ENCODE peak calls at places on chromosomes 12 and 14, in seven cellular contexts. One of them, this sample, is unnamed.

GRCh38 chr14:68504861-68505260 is 288.0 kb downstream of the ZFP36L1 start:
- DNase-seq in fibroblast of pulmonary artery: no peak
- DNase-seq in mesothelial cell of epicardium: no peak
- DNase-seq in CD4-positive, alpha-beta T cell: no peak
- DNase-seq in heart left ventricle: no peak
- DNase-seq in epithelial cell of esophagus: no peak
- DNase-seq in GM12865: no peak
- DNase-seq in this sample: no peak

GRCh38 chr14:92160619-92161018 is 38.9 kb downstream of the CPSF2 start:
- DNase-seq in fibroblast of pulmonary artery: peak; percentile 90
- DNase-seq in mesothelial cell of epicardium: no peak
- DNase-seq in CD4-positive, alpha-beta T cell: no peak
- DNase-seq in heart left ventricle: no peak
- DNase-seq in epithelial cell of esophagus: peak; percentile 76
- DNase-seq in GM12865: no peak
- DNase-seq in this sample: no peak

GRCh38 chr14:59619071-59619470 is 42.5 kb upstream of the CCDC175 start:
- DNase-seq in fibroblast of pulmonary artery: no peak
- DNase-seq in mesothelial cell of epicardium: no peak
- DNase-seq in CD4-positive, alpha-beta T cell: no peak
- DNase-seq in heart left ventricle: no peak
- DNase-seq in epithelial cell of esophagus: peak; percentile 86
- DNase-seq in GM12865: no peak
- DNase-seq in this sample: no peak

GRCh38 chr12:128267651-128268347 is 829 bp downstream of the TMEM132C start:
- DNase-seq in fibroblast of pulmonary artery: no peak
- DNase-seq in mesothelial cell of epicardium: no peak
- DNase-seq in CD4-positive, alpha-beta T cell: no peak
- DNase-seq in heart left ventricle: no peak
- DNase-seq in epithelial cell of esophagus: no peak
- DNase-seq in GM12865: no peak
- DNase-seq in this sample: no peak

GRCh38 chr12:121033625-121034349 is 5.3 kb downstream of the OASL start:
- DNase-seq in fibroblast of pulmonary artery: no peak
- DNase-seq in mesothelial cell of epicardium: no peak
- DNase-seq in CD4-positive, alpha-beta T cell: peak; percentile 55
- DNase-seq in heart left ventricle: no peak
- DNase-seq in epithelial cell of esophagus: peak; percentile 90
- DNase-seq in GM12865: peak; percentile 45
- DNase-seq in this sample: no peak

GRCh38 chr14:59215353-59215752 is 26.9 kb downstream of the DAAM1 start:
- DNase-seq in fibroblast of pulmonary artery: peak; percentile 39
- DNase-seq in mesothelial cell of epicardium: no peak
- DNase-seq in CD4-positive, alpha-beta T cell: no peak
- DNase-seq in heart left ventricle: peak; percentile 74
- DNase-seq in epithelial cell of esophagus: no peak
- DNase-seq in GM12865: no peak
- DNase-seq in this sample: no peak

GRCh38 chr12:52245962-52246577 is 13.0 kb downstream of the KRT7 start:
- DNase-seq in fibroblast of pulmonary artery: no peak
- DNase-seq in mesothelial cell of epicardium: no peak
- DNase-seq in CD4-positive, alpha-beta T cell: no peak
- DNase-seq in heart left ventricle: no peak
- DNase-seq in epithelial cell of esophagus: no peak
- DNase-seq in GM12865: no peak
- DNase-seq in this sample: no peak

GRCh38 chr12:46562625-46563228 is 190.2 kb upstream of the SLC38A2 start:
- DNase-seq in fibroblast of pulmonary artery: peak; percentile 98
- DNase-seq in mesothelial cell of epicardium: no peak
- DNase-seq in CD4-positive, alpha-beta T cell: no peak
- DNase-seq in heart left ventricle: no peak
- DNase-seq in epithelial cell of esophagus: peak; percentile 95
- DNase-seq in GM12865: no peak
- DNase-seq in this sample: no peak

GRCh38 chr14:101738921-101739320 is 22.6 kb upstream of the PPP2R5C start:
- DNase-seq in fibroblast of pulmonary artery: no peak
- DNase-seq in mesothelial cell of epicardium: no peak
- DNase-seq in CD4-positive, alpha-beta T cell: no peak
- DNase-seq in heart left ventricle: no peak
- DNase-seq in epithelial cell of esophagus: no peak
- DNase-seq in GM12865: no peak
- DNase-seq in this sample: no peak

GRCh38 chr12:45235087-45236025 is 19.5 kb downstream of the ANO6 start:
- DNase-seq in fibroblast of pulmonary artery: peak; percentile 57
- DNase-seq in mesothelial cell of epicardium: no peak
- DNase-seq in CD4-positive, alpha-beta T cell: no peak
- DNase-seq in heart left ventricle: no peak
- DNase-seq in epithelial cell of esophagus: peak; percentile 94
- DNase-seq in GM12865: peak; percentile 51
- DNase-seq in this sample: no peak

GRCh38 chr14:60061371-60061770 is 30.4 kb upstream of the PCNX4 start:
- DNase-seq in fibroblast of pulmonary artery: peak; percentile 10
- DNase-seq in mesothelial cell of epicardium: no peak
- DNase-seq in CD4-positive, alpha-beta T cell: no peak
- DNase-seq in heart left ventricle: no peak
- DNase-seq in epithelial cell of esophagus: peak; percentile 44
- DNase-seq in GM12865: no peak
- DNase-seq in this sample: no peak

GRCh38 chr12:58915634-58916033 is 4.7 kb downstream of the LRIG3 start:
- DNase-seq in fibroblast of pulmonary artery: peak; percentile 58
- DNase-seq in mesothelial cell of epicardium: no peak
- DNase-seq in CD4-positive, alpha-beta T cell: no peak
- DNase-seq in heart left ventricle: peak; percentile 33
- DNase-seq in epithelial cell of esophagus: no peak
- DNase-seq in GM12865: no peak
- DNase-seq in this sample: no peak

GRCh38 chr12:68530965-68531364 is 79.7 kb upstream of the RAP1B start:
- DNase-seq in fibroblast of pulmonary artery: peak; percentile 82
- DNase-seq in mesothelial cell of epicardium: no peak
- DNase-seq in CD4-positive, alpha-beta T cell: no peak
- DNase-seq in heart left ventricle: peak; percentile 31
- DNase-seq in epithelial cell of esophagus: no peak
- DNase-seq in GM12865: no peak
- DNase-seq in this sample: no peak

GRCh38 chr12:106205208-106206069 is 42.4 kb downstream of the CKAP4 start:
- DNase-seq in fibroblast of pulmonary artery: no peak
- DNase-seq in mesothelial cell of epicardium: no peak
- DNase-seq in CD4-positive, alpha-beta T cell: no peak
- DNase-seq in heart left ventricle: peak; percentile 63
- DNase-seq in epithelial cell of esophagus: peak; percentile 43
- DNase-seq in GM12865: peak; percentile 8
- DNase-seq in this sample: no peak

GRCh38 chr12:122726056-122726558 is 4.5 kb downstream of the HCAR1 start:
- DNase-seq in fibroblast of pulmonary artery: no peak
- DNase-seq in mesothelial cell of epicardium: no peak
- DNase-seq in CD4-positive, alpha-beta T cell: no peak
- DNase-seq in heart left ventricle: no peak
- DNase-seq in epithelial cell of esophagus: peak; percentile 88
- DNase-seq in GM12865: peak; percentile 63
- DNase-seq in this sample: no peak

GRCh38 chr14:33588771-33589170 is 362.1 kb downstream of the EGLN3 start:
- DNase-seq in fibroblast of pulmonary artery: no peak
- DNase-seq in mesothelial cell of epicardium: no peak
- DNase-seq in CD4-positive, alpha-beta T cell: no peak
- DNase-seq in heart left ventricle: no peak
- DNase-seq in epithelial cell of esophagus: peak; percentile 61
- DNase-seq in GM12865: no peak
- DNase-seq in this sample: no peak

GRCh38 chr12:46187023-46187422 is 81.8 kb downstream of the SLC38A1 start:
- DNase-seq in fibroblast of pulmonary artery: peak; percentile 87
- DNase-seq in mesothelial cell of epicardium: no peak
- DNase-seq in CD4-positive, alpha-beta T cell: no peak
- DNase-seq in heart left ventricle: peak; percentile 38
- DNase-seq in epithelial cell of esophagus: peak; percentile 42
- DNase-seq in GM12865: no peak
- DNase-seq in this sample: no peak

GRCh38 chr12:45298721-45299120 is 82.8 kb downstream of the ANO6 start:
- DNase-seq in fibroblast of pulmonary artery: no peak
- DNase-seq in mesothelial cell of epicardium: no peak
- DNase-seq in CD4-positive, alpha-beta T cell: no peak
- DNase-seq in heart left ventricle: no peak
- DNase-seq in epithelial cell of esophagus: no peak
- DNase-seq in GM12865: no peak
- DNase-seq in this sample: no peak

GRCh38 chr14:63478024-63478423 is 65.2 kb downstream of the PPP2R5E start:
- DNase-seq in fibroblast of pulmonary artery: no peak
- DNase-seq in mesothelial cell of epicardium: no peak
- DNase-seq in CD4-positive, alpha-beta T cell: no peak
- DNase-seq in heart left ventricle: no peak
- DNase-seq in epithelial cell of esophagus: no peak
- DNase-seq in GM12865: peak; percentile 90
- DNase-seq in this sample: no peak

GRCh38 chr14:76203086-76204001 is 51.6 kb downstream of the GPATCH2L start:
- DNase-seq in fibroblast of pulmonary artery: peak; percentile 88
- DNase-seq in mesothelial cell of epicardium: no peak
- DNase-seq in CD4-positive, alpha-beta T cell: no peak
- DNase-seq in heart left ventricle: no peak
- DNase-seq in epithelial cell of esophagus: peak; percentile 97
- DNase-seq in GM12865: peak; percentile 88
- DNase-seq in this sample: no peak

GRCh38 chr14:51719970-51720369 is 68.3 kb downstream of the FRMD6 start:
- DNase-seq in fibroblast of pulmonary artery: no peak
- DNase-seq in mesothelial cell of epicardium: no peak
- DNase-seq in CD4-positive, alpha-beta T cell: no peak
- DNase-seq in heart left ventricle: no peak
- DNase-seq in epithelial cell of esophagus: no peak
- DNase-seq in GM12865: no peak
- DNase-seq in this sample: no peak

GRCh38 chr14:98984719-98985041 is 287.3 kb downstream of the BCL11B start:
- DNase-seq in fibroblast of pulmonary artery: no peak
- DNase-seq in mesothelial cell of epicardium: no peak
- DNase-seq in CD4-positive, alpha-beta T cell: peak; percentile 71
- DNase-seq in heart left ventricle: no peak
- DNase-seq in epithelial cell of esophagus: no peak
- DNase-seq in GM12865: no peak
- DNase-seq in this sample: no peak

GRCh38 chr14:32329146-32329545 is at the start of gene AKAP6:
- DNase-seq in fibroblast of pulmonary artery: no peak
- DNase-seq in mesothelial cell of epicardium: no peak
- DNase-seq in CD4-positive, alpha-beta T cell: no peak
- DNase-seq in heart left ventricle: no peak
- DNase-seq in epithelial cell of esophagus: no peak
- DNase-seq in GM12865: no peak
- DNase-seq in this sample: no peak

GRCh38 chr14:52417139-52417538 is 103.0 kb downstream of the PTGER2 start:
- DNase-seq in fibroblast of pulmonary artery: no peak
- DNase-seq in mesothelial cell of epicardium: no peak
- DNase-seq in CD4-positive, alpha-beta T cell: no peak
- DNase-seq in heart left ventricle: no peak
- DNase-seq in epithelial cell of esophagus: no peak
- DNase-seq in GM12865: no peak
- DNase-seq in this sample: no peak

GRCh38 chr14:71918955-71919354 is 13.3 kb upstream of the RGS6 start:
- DNase-seq in fibroblast of pulmonary artery: no peak
- DNase-seq in mesothelial cell of epicardium: no peak
- DNase-seq in CD4-positive, alpha-beta T cell: no peak
- DNase-seq in heart left ventricle: no peak
- DNase-seq in epithelial cell of esophagus: no peak
- DNase-seq in GM12865: peak; percentile 13
- DNase-seq in this sample: no peak

GRCh38 chr12:53695148-53696138 is 19.6 kb upstream of the ATP5MC2 start:
- DNase-seq in fibroblast of pulmonary artery: peak; percentile 69
- DNase-seq in mesothelial cell of epicardium: peak; percentile 59
- DNase-seq in CD4-positive, alpha-beta T cell: peak; percentile 45
- DNase-seq in heart left ventricle: no peak
- DNase-seq in epithelial cell of esophagus: peak; percentile 83
- DNase-seq in GM12865: no peak
- DNase-seq in this sample: no peak

GRCh38 chr14:76541594-76542219 is 165.8 kb downstream of the ESRRB start:
- DNase-seq in fibroblast of pulmonary artery: no peak
- DNase-seq in mesothelial cell of epicardium: peak; percentile 53
- DNase-seq in CD4-positive, alpha-beta T cell: no peak
- DNase-seq in heart left ventricle: no peak
- DNase-seq in epithelial cell of esophagus: no peak
- DNase-seq in GM12865: no peak
- DNase-seq in this sample: no peak

GRCh38 chr12:52634266-52635056 is 16.1 kb upstream of the KRT73 start:
- DNase-seq in fibroblast of pulmonary artery: no peak
- DNase-seq in mesothelial cell of epicardium: peak; percentile 25
- DNase-seq in CD4-positive, alpha-beta T cell: no peak
- DNase-seq in heart left ventricle: peak; percentile 77
- DNase-seq in epithelial cell of esophagus: no peak
- DNase-seq in GM12865: no peak
- DNase-seq in this sample: no peak

GRCh38 chr14:65958664-65959562 is 527.3 kb upstream of the CCDC196 start:
- DNase-seq in fibroblast of pulmonary artery: peak; percentile 56
- DNase-seq in mesothelial cell of epicardium: no peak
- DNase-seq in CD4-positive, alpha-beta T cell: no peak
- DNase-seq in heart left ventricle: no peak
- DNase-seq in epithelial cell of esophagus: peak; percentile 30
- DNase-seq in GM12865: peak; percentile 47
- DNase-seq in this sample: no peak
- TF ChIP-seq CTCF in fibroblast of pulmonary artery: peak; percentile 42
- TF ChIP-seq CTCF in mesothelial cell of epicardium: peak; percentile 53
- TF ChIP-seq CTCF in CD4-positive, alpha-beta T cell: peak; percentile 83
- TF ChIP-seq CTCF in heart left ventricle: peak; percentile 41
- TF ChIP-seq CTCF in epithelial cell of esophagus: peak; percentile 30
- TF ChIP-seq CTCF in GM12865: peak; percentile 34
- TF ChIP-seq CTCF in this sample: peak; percentile 22

GRCh38 chr14:80364816-80365215 is 153.5 kb upstream of the DIO2 start:
- DNase-seq in fibroblast of pulmonary artery: no peak
- DNase-seq in mesothelial cell of epicardium: no peak
- DNase-seq in CD4-positive, alpha-beta T cell: no peak
- DNase-seq in heart left ventricle: no peak
- DNase-seq in epithelial cell of esophagus: no peak
- DNase-seq in GM12865: no peak
- DNase-seq in this sample: no peak

DNA sequence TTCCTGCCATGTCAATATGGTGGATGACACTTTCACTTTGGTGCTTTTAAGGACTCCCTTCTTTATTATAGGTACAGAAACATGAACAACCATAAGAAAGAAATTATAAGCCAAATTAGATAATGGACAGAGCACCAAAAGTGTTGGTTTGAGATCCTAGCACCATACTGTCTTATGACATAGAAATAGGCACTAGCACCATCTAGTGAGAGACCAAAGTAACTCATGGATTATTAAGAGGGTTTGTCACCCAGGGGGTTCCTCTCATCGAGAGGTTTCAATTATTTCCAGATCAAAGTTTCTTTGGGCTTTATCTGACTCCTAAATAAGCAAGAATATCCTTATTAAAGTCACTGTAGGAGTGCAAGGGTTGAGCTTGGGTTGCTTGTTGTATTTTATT is 153.0 kb upstream of the DIO2 start:
- DNase-seq in fibroblast of pulmonary artery: peak; percentile 61
- DNase-seq in mesothelial cell of epicardium: no peak
- DNase-seq in CD4-positive, alpha-beta T cell: no peak
- DNase-seq in heart left ventricle: no peak
- DNase-seq in epithelial cell of esophagus: peak; percentile 37
- DNase-seq in GM12865: peak; percentile 4
- DNase-seq in this sample: no peak
- TF ChIP-seq CTCF in fibroblast of pulmonary artery: peak; percentile 57
- TF ChIP-seq CTCF in mesothelial cell of epicardium: no peak
- TF ChIP-seq CTCF in CD4-positive, alpha-beta T cell: no peak
- TF ChIP-seq CTCF in heart left ventricle: no peak
- TF ChIP-seq CTCF in epithelial cell of esophagus: peak; percentile 42
- TF ChIP-seq CTCF in GM12865: no peak
- TF ChIP-seq CTCF in this sample: no peak

GRCh38 chr14:86865934-86866333 is 1127.0 kb downstream of the GALC start:
- DNase-seq in fibroblast of pulmonary artery: peak; percentile 2
- DNase-seq in mesothelial cell of epicardium: no peak
- DNase-seq in CD4-positive, alpha-beta T cell: no peak
- DNase-seq in heart left ventricle: no peak
- DNase-seq in epithelial cell of esophagus: no peak
- DNase-seq in GM12865: no peak
- DNase-seq in this sample: no peak
- TF ChIP-seq CTCF in fibroblast of pulmonary artery: no peak
- TF ChIP-seq CTCF in mesothelial cell of epicardium: no peak
- TF ChIP-seq CTCF in CD4-positive, alpha-beta T cell: no peak
- TF ChIP-seq CTCF in heart left ventricle: no peak
- TF ChIP-seq CTCF in epithelial cell of esophagus: no peak
- TF ChIP-seq CTCF in GM12865: no peak
- TF ChIP-seq CTCF in this sample: no peak

GRCh38 chr12:110039085-110039807 is 9.1 kb downstream of the C12orf76 start:
- DNase-seq in fibroblast of pulmonary artery: peak; percentile 95
- DNase-seq in mesothelial cell of epicardium: no peak
- DNase-seq in CD4-positive, alpha-beta T cell: no peak
- DNase-seq in heart left ventricle: no peak
- DNase-seq in epithelial cell of esophagus: peak; percentile 94
- DNase-seq in GM12865: peak; percentile 10
- DNase-seq in this sample: no peak
- TF ChIP-seq CTCF in fibroblast of pulmonary artery: no peak
- TF ChIP-seq CTCF in mesothelial cell of epicardium: no peak
- TF ChIP-seq CTCF in CD4-positive, alpha-beta T cell: no peak
- TF ChIP-seq CTCF in heart left ventricle: no peak
- TF ChIP-seq CTCF in epithelial cell of esophagus: no peak
- TF ChIP-seq CTCF in GM12865: no peak
- TF ChIP-seq CTCF in this sample: no peak